ENCODE peak calls at places on chromosomes 4 and X, in five cellular contexts. D, E, W, O and G are unnamed samples. For H3K4me1, the result is how much of the 10 kb centered on the place peaks cover.

GRCh38 chrX:13164611-13165010 is 120.2 kb upstream of the FAM9C start:
- DNase-seq in D (no peak), E (no peak), W (no peak), O (no peak), G (peak)

GRCh38 chr4:153439831-153440230 is 26.3 kb upstream of the TMEM131L start:
- DNase-seq in D (no peak), E (no peak), W (no peak), O (no peak), G (no peak)

GRCh38 chr4:49709775-49710174 is 723.7 kb downstream of the CWH43 start:
- DNase-seq in D (no peak), E (no peak), W (no peak), O (no peak), G (no peak)

GRCh38 chr4:7904942-7905341 is 34.7 kb downstream of the AFAP1 start:
- DNase-seq in D (no peak), E (no peak), W (no peak), O (no peak), G (no peak)

GRCh38 chrX:11427082-11428033 is 134.1 kb downstream of the AMELX start:
- DNase-seq in D (no peak), E (peak), W (no peak), O (no peak), G (peak)

GRCh38 chr4:20839957-20840356 is 139.7 kb downstream of the PACRGL start:
- DNase-seq in D (no peak), E (no peak), W (no peak), O (no peak), G (no peak)

GRCh38 chrX:5726246-5726645 is 502.4 kb downstream of the NLGN4X start:
- DNase-seq in D (no peak), E (no peak), W (no peak), O (no peak), G (no peak)

GRCh38 chr4:169307581-169307980 is 36.8 kb upstream of the SH3RF1 start:
- DNase-seq in D (no peak), E (no peak), W (peak), O (no peak), G (no peak)

GRCh38 chr4:159101983-159102622 is 776 bp upstream of the RAPGEF2 start:
- DNase-seq in D (no peak), E (no peak), W (no peak), O (no peak), G (peak)

GRCh38 chrX:20382518-20383291 is 116.0 kb upstream of the RPS6KA3 start:
- DNase-seq in D (peak), E (no peak), W (peak), O (no peak), G (no peak)

GRCh38 chr4:14566518-14566917 is 435.8 kb upstream of the CPEB2 start:
- DNase-seq in D (no peak), E (no peak), W (no peak), O (no peak), G (no peak)

GRCh38 chr4:110622841-110623709 is at the start of gene PITX2:
- DNase-seq in D (no peak), E (peak), W (no peak), O (peak), G (peak)

GRCh38 chr4:62327612-62328297 is 1127.6 kb downstream of the ADGRL3 start:
- DNase-seq in D (no peak), E (no peak), W (no peak), O (no peak), G (no peak)

GRCh38 chrX:97629597-97629985 is 745.9 kb downstream of the RPA4 start:
- DNase-seq in D (no peak), E (no peak), W (no peak), O (no peak), G (no peak)

GRCh38 chr4:190020790-190021717 is 6.0 kb downstream of the FRG2 start:
- DNase-seq in D (no peak), E (peak), W (peak), O (no peak), G (peak)

GRCh38 chr4:101348367-101348827 is 1.1 kb upstream of the PPP3CA start:
- DNase-seq in D (no peak), E (no peak), W (no peak), O (no peak), G (peak)

GRCh38 chr4:87843936-87844335 is 11.2 kb downstream of the MEPE start:
- DNase-seq in D (no peak), E (no peak), W (no peak), O (no peak), G (no peak)

GRCh38 chr4:128635141-128635911 is 174.2 kb upstream of the JADE1 start:
- DNase-seq in D (no peak), E (peak), W (peak), O (no peak), G (no peak)

GRCh38 chr4:134201216-134202098 is at the start of gene PABPC4L:
- DNase-seq in D (no peak), E (peak), W (no peak), O (peak), G (peak)

GRCh38 chr4:118215826-118216225 is 137.0 kb downstream of the PRSS12 start:
- DNase-seq in D (no peak), E (no peak), W (no peak), O (no peak), G (no peak)

GRCh38 chr4:6124386-6125102 is 75.8 kb downstream of the JAKMIP1 start:
- DNase-seq in D (no peak), E (no peak), W (no peak), O (no peak), G (no peak)

GRCh38 chrX:15242899-15243555 is 26.9 kb downstream of the ASB9 start:
- DNase-seq in D (peak), E (peak), W (peak), O (no peak), G (peak)

GRCh38 chrX:103276581-103277002 is at the start of gene TCEAL5:
- DNase-seq in D (no peak), E (no peak), W (no peak), O (no peak), G (peak)

GRCh38 chr4:23929248-23929647 is 39.4 kb upstream of the PPARGC1A start:
- DNase-seq in D (no peak), E (no peak), W (no peak), O (no peak), G (no peak)

GRCh38 chr4:93841803-93842202 is 13.2 kb downstream of the ATOH1 start:
- DNase-seq in D (no peak), E (no peak), W (no peak), O (no peak), G (no peak)

GRCh38 chrX:11791090-11791489 is 33.1 kb downstream of the MSL3 start:
- DNase-seq in D (no peak), E (no peak), W (no peak), O (no peak), G (no peak)

GRCh38 chr4:183348706-183349659 is 26.8 kb upstream of the CLDN24 start:
- DNase-seq in D (no peak), E (peak), W (no peak), O (no peak), G (no peak)

GRCh38 chrX:49184294-49185061 is 1.7 kb downstream of the PRICKLE3 start:
- DNase-seq in D (no peak), E (peak), W (no peak), O (peak), G (peak)

GRCh38 chrX:118226060-118226428 is 109.4 kb upstream of the KLHL13 start:
- DNase-seq in D (peak), E (peak), W (peak), O (no peak), G (peak)

GRCh38 chr4:77076889-77077635 is 1.3 kb upstream of the CCNI start:
- DNase-seq in D (no peak), E (no peak), W (no peak), O (no peak), G (no peak)

GRCh38 chr4:54152846-54153600 is 53.1 kb downstream of the GSX2 start:
- DNase-seq in D (no peak), E (no peak), W (no peak), O (no peak), G (no peak)

GRCh38 chr4:36303430-36304137 is 22.2 kb downstream of the DTHD1 start:
- DNase-seq in D (no peak), E (no peak), W (no peak), O (no peak), G (no peak)

GRCh38 chrX:136582624-136583023 is 50.6 kb downstream of the VGLL1 start:
- DNase-seq in D (no peak), E (no peak), W (no peak), O (no peak), G (no peak)

GRCh38 chr4:9811796-9812195 is 30.4 kb downstream of the DRD5 start:
- DNase-seq in D (no peak), E (no peak), W (no peak), O (no peak), G (no peak)

GRCh38 chr4:16750882-16751642 is 147.4 kb downstream of the LDB2 start:
- DNase-seq in D (no peak), E (no peak), W (no peak), O (no peak), G (no peak)
- TF ChIP-seq CREB1 in D (no peak), E (no peak), W (no peak), O (no peak), G (no peak)

DNA sequence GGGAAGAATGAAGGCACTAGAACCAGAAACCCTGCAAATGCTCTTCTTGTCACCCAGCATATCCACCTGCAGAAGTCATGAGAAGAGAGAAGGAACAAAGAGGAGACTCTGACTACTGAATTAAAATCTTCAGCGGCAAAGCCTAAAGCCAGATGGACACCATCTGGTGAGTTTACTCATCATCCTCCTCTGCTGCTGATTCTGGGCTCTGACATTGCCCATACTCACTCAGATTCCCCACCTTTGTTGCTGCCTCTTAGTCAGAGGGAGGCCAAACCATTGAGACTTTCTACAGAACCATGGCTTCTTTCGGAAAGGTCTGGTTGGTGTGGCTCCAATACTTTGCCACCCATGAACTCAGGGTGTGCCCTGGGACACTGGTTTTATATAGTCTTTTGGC is 181.7 kb downstream of the AR start:
- DNase-seq in D (no peak), E (no peak), W (no peak), O (no peak), G (no peak)
- H3K4me1 ChIP-seq in D (under half), E (under half), W (under half), O (under half), G (under half)

DNA sequence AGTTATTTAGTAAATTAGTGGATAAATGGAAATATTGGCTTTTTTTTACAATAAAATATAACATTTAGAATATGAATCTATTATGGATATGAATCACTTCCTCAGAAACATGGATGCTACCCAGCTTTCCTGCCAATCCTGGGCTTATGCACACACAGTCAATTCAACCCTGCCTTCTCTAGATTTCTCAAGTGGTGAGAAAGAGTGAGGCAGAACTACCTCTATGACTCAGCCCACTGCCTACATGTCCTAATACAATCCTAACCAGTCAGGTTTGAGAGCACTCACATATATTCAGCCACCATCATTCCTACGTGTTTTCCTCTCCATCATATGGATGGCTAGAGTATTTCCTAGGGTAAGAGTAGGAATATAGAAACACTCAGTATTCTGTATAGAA is 91.1 kb upstream of the ANKRD50 start:
- DNase-seq in D (no peak), E (no peak), W (no peak), O (no peak), G (no peak)
- TF ChIP-seq CREB1 in D (no peak), E (no peak), W (no peak), O (no peak), G (no peak)

DNA sequence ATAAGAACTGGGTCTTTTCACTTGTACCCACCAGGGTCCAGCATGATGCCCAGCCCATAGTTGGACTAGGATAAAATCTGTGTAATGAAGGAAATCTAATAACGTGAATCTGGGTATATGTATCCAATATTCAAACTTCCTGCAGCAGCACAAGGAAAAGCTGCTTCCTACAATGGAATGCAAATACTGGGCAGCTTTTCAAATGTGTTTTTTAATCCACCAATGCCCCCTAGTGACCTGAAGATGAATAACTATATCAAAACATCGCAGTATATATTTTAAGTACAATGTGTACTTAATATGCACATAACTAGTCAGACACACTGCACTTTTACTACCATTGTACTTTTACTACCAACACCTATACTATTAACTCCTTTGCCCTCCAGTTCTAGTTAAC is 5.3 kb downstream of the APOO start:
- DNase-seq in D (no peak), E (peak), W (peak), O (no peak), G (peak)
- H3K4me1 ChIP-seq in D (under half), E (under half), W (half or more), O (under half), G (under half)